ENCODE peak calls at places on chromosomes 6 and 20, in seven cellular contexts. J, H, C, A, X, O and Z are unnamed samples.

GRCh38 chr6:5398530-5398929 is 137.2 kb downstream of the FARS2 start:
- DNase-seq in C (peak), J (peak), H (no peak), O (peak), X (peak), A (no peak), Z (no peak)

GRCh38 chr6:168823397-168824020 is 382.5 kb downstream of the SMOC2 start:
- DNase-seq in X (no peak), O (peak), A (no peak), H (no peak), C (no peak), J (peak), Z (no peak)

GRCh38 chr20:52798124-52798523 is 174.0 kb upstream of the TSHZ2 start:
- DNase-seq in O (no peak), J (no peak), H (no peak), A (no peak), C (no peak), X (no peak), Z (no peak)

GRCh38 chr6:106159531-106159940 is 73.4 kb downstream of the PRDM1 start:
- DNase-seq in J (no peak), O (peak), H (no peak), X (no peak), A (no peak), C (no peak), Z (no peak)

GRCh38 chr6:85191656-85192055 is 258.2 kb upstream of the NT5E start:
- DNase-seq in O (peak), C (no peak), X (no peak), A (no peak), J (no peak), H (no peak), Z (no peak)

GRCh38 chr20:10672579-10673127 is 1.1 kb downstream of the JAG1 start:
- DNase-seq in X (peak), H (no peak), A (peak), C (no peak), J (peak), O (peak), Z (no peak)

GRCh38 chr6:161903584-161904232 is 629.8 kb upstream of the AGPAT4 start:
- DNase-seq in H (no peak), A (no peak), J (no peak), X (no peak), O (no peak), C (no peak), Z (no peak)

GRCh38 chr6:156949376-156949775 is 172.2 kb downstream of the ARID1B start:
- DNase-seq in X (no peak), H (no peak), J (no peak), C (peak), A (no peak), O (peak), Z (no peak)

GRCh38 chr20:50303573-50304500 is 113.2 kb downstream of the CEBPB start:
- DNase-seq in O (peak), A (no peak), H (no peak), J (no peak), X (no peak), C (no peak), Z (peak)

GRCh38 chr6:6931047-6932025 is 176.4 kb upstream of the RREB1 start:
- DNase-seq in X (no peak), C (no peak), O (no peak), H (no peak), J (no peak), A (no peak), Z (no peak)

GRCh38 chr6:35016417-35017221 is 124.5 kb downstream of the TCP11 start:
- DNase-seq in J (no peak), A (no peak), C (no peak), X (no peak), O (peak), H (no peak), Z (no peak)

GRCh38 chr20:51446656-51447055 is 95.9 kb downstream of the NFATC2 start:
- DNase-seq in O (peak), X (no peak), C (peak), A (no peak), J (no peak), H (no peak), Z (no peak)

GRCh38 chr20:59816146-59816743 is 117.2 kb downstream of the SYCP2 start:
- DNase-seq in C (no peak), H (no peak), X (no peak), J (no peak), A (peak), O (no peak), Z (peak)

GRCh38 chr20:21702553-21703467 is 2.7 kb upstream of the PAX1 start:
- DNase-seq in A (peak), J (peak), H (no peak), X (no peak), O (peak), C (peak), Z (no peak)

GRCh38 chr6:35797837-35798526 is 859 bp upstream of the CLPS start:
- DNase-seq in J (no peak), A (no peak), O (no peak), C (no peak), H (no peak), X (no peak), Z (no peak)

GRCh38 chr6:28812778-28813569 is 110.8 kb downstream of the TRIM27 start:
- DNase-seq in A (no peak), X (no peak), C (no peak), H (no peak), J (no peak), O (no peak), Z (no peak)

GRCh38 chr6:149054559-149055194 is 262.8 kb upstream of the TAB2 start:
- DNase-seq in H (no peak), O (no peak), C (peak), J (no peak), X (no peak), A (no peak), Z (no peak)

GRCh38 chr6:118859517-118860064 is 34.4 kb upstream of the ASF1A start:
- DNase-seq in O (no peak), H (no peak), C (no peak), X (no peak), J (no peak), A (no peak), Z (no peak)

GRCh38 chr20:53743607-53744260 is 150.1 kb upstream of the ZNF217 start:
- DNase-seq in J (no peak), X (no peak), A (no peak), C (no peak), O (no peak), H (no peak), Z (no peak)

GRCh38 chr6:34056301-34056700 is 89.6 kb downstream of the GRM4 start:
- DNase-seq in A (peak), J (peak), X (no peak), C (peak), O (peak), H (no peak), Z (no peak)

GRCh38 chr6:20112206-20112605 is 100.1 kb downstream of the MBOAT1 start:
- DNase-seq in A (no peak), J (no peak), X (no peak), H (no peak), C (no peak), O (no peak), Z (no peak)

GRCh38 chr6:149990672-149991402 is 27.1 kb downstream of the ULBP1 start:
- DNase-seq in C (no peak), O (no peak), J (peak), H (no peak), X (peak), A (peak), Z (no peak)

GRCh38 chr20:62119591-62120364 is 2.5 kb upstream of the LSM14B start:
- DNase-seq in A (no peak), C (no peak), H (no peak), J (no peak), X (no peak), O (no peak), Z (no peak)

GRCh38 chr6:63527658-63528514 is 44.4 kb upstream of the LOC128125822 start:
- DNase-seq in C (peak), J (no peak), H (no peak), O (peak), X (no peak), A (no peak), Z (no peak)

GRCh38 chr20:37938954-37939353 is 36.0 kb downstream of the VSTM2L start:
- DNase-seq in J (no peak), A (peak), X (no peak), H (no peak), O (no peak), C (no peak), Z (no peak)

GRCh38 chr6:112433457-112433856 is 86.3 kb downstream of the RFPL4B start:
- DNase-seq in X (no peak), A (no peak), O (no peak), H (no peak), J (no peak), C (no peak), Z (no peak)

GRCh38 chr6:151060742-151061100 is 179.0 kb upstream of the AKAP12 start:
- DNase-seq in H (no peak), J (no peak), O (no peak), C (no peak), X (no peak), A (no peak), Z (no peak)
- TF ChIP-seq CTCF in H (no peak), J (no peak), O (no peak), C (no peak), X (no peak), A (no peak), Z (no peak)

DNA sequence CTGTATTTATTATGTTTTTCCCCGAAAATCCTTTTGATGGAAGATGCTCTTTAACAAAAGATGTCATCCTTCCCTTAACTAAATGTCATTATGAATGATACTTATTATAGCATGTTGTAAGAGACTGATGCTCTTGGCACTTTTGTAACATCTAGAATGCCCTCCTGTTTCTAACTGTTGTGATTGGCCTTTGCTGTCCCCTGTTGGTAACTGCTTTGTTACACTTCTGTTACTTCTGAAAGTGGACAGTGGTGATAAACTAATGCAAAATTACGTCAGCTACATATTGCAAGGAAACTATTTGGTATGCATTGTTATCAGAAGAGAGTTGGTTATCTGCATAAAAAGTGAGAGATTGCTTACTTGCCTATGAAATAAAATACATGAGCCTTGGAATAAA is 5.8 kb downstream of the TTK start:
- DNase-seq in J (no peak), X (no peak), C (no peak), O (no peak), A (no peak), H (no peak), Z (no peak)
- TF ChIP-seq CTCF in J (no peak), X (no peak), C (no peak), O (no peak), A (no peak), H (no peak), Z (no peak)

DNA sequence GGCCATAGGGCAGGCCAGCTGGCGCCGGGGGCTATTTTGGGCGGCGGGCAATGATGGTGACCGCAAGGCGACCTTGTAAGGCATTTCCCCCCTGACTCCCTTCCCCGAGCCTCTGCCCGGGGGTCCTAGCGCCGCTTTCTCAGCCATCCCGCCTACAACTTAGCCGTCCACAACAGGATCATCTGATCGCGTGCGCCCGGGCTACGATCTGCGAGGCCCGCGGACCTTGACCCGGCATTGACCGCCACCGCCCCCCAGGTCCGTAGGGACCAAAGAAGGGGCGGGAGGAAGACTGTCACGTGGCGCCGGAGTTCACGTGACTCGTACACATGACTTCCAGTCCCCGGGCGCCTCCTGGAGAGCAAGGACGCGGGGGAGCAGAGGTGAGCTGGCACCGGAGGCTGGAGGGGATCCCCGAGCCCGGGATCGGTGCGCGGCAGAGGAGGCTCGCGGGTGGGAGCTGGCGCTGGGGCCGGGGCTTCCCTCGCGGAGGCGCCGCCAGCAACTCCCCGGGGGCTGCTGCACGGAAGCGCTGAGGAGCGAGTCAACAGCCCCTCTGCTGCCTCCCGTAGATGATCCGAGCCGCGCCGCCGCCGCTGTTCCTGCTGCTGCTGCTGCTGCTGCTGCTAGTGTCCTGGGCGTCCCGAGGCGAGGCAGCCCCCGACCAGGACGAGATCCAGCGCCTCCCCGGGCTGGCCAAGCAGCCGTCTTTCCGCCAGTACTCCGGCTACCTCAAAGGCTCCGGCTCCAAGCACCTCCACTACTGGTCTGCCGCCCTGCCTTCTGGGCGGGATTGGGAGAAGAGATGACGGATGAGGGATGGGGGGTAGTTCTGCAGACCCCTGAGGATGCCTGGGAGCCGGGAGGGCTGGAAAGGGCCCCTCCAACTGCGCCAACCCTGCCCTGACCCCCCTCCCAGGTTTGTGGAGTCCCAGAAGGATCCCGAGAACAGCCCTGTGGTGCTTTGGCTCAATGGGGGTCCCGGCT is at the start of the genes CTSA and NEURL2:
- DNase-seq in X (peak), H (peak), A (peak), O (peak), C (peak), J (peak), Z (peak)
- TF ChIP-seq CTCF in X (no peak), H (no peak), A (no peak), O (no peak), C (no peak), J (no peak), Z (no peak)

GRCh38 chr6:127096167-127096566 is 22.3 kb upstream of the RSPO3 start:
- DNase-seq in X (no peak), O (no peak), J (no peak), C (peak), A (no peak), H (no peak), Z (no peak)

GRCh38 chr6:127102859-127103258 is 15.6 kb upstream of the RSPO3 start:
- DNase-seq in C (no peak), O (no peak), J (no peak), A (no peak), X (no peak), H (no peak), Z (no peak)

GRCh38 chr6:127103482-127103881 is 15.0 kb upstream of the RSPO3 start:
- DNase-seq in O (no peak), X (no peak), J (no peak), C (peak), A (no peak), H (no peak), Z (no peak)

GRCh38 chr6:127102299-127102698 is 16.2 kb upstream of the RSPO3 start:
- DNase-seq in A (no peak), X (no peak), H (no peak), O (peak), C (peak), J (no peak), Z (no peak)

DNA sequence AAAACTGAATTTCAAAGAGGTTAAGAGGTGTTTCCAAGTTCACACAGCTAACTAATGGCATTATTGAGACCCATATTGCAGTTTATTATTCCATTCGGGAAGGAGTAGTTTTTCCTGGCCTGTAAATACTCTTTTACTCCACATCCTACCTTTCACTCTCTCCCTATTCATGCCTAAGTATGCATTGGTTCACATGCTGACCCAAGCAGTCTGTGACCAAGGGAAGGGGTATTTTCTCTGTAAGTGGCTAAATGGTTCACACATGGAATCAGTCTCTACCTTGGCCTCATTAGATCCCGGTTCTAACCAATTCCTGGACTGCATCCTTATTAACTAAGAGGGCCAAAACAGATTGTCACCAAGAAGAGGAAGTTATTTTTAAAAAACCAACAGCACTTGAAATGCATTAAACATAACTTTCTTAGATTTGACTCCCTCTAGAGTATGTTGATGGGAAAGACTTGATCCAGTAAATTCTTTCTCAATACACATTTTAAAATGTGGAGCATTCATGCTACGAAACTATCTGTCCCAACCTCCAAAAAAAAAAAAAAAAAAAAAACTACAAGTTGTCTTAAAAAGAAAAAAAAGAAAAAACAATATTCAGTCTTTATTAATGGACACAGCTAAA is 17.8 kb upstream of the RSPO3 start:
- DNase-seq in O (peak), X (no peak), H (no peak), A (no peak), J (no peak), C (peak), Z (no peak)
- TF ChIP-seq CTCF in O (peak), X (no peak), H (no peak), A (no peak), J (peak), C (peak), Z (no peak)

DNA sequence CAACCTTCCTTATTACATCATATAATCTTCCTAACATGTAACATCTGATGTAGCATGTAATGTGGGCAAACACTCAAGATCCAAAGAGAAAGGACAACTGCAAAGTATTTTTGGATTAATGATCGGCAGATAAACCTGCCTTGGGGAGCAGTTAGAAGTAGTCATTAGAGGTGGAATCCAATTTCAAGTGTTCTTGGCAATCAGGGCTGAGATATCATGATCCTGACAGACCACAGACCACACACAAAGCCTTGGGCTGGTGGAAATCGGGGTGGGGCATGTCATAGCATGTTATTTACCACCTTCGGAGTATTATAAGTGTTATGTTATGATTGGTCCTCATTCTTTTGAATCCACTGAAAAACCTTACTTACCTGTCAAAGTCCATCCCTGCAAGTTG is 16.3 kb downstream of the NCOA5 start:
- DNase-seq in O (no peak), C (no peak), A (no peak), H (no peak), X (no peak), J (no peak), Z (no peak)
- TF ChIP-seq CTCF in O (no peak), C (no peak), A (no peak), H (no peak), X (no peak), J (no peak), Z (no peak)

DNA sequence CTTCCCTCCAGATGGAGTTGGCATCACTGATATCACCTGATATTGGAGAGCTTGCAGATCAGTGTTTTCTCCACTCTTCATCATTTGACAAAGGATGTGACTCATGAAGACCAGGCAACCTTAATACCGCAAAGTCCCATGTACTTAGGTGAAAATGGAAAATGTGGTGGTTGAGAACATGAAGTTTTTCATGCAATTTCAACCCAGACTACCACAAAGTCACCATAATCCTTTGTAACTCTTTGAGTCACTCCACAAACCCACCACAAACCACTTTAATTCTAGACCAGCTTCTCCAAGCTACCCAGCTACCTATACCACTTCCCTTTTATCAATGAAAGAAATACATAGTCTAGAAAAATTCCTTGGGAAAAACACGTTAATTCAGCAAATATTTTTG is 7.1 kb downstream of the NHLRC1 start:
- DNase-seq in C (no peak), J (no peak), O (no peak), H (no peak), A (no peak), X (no peak), Z (no peak)
- TF ChIP-seq CTCF in C (no peak), J (no peak), O (no peak), H (no peak), A (no peak), X (no peak), Z (no peak)

DNA sequence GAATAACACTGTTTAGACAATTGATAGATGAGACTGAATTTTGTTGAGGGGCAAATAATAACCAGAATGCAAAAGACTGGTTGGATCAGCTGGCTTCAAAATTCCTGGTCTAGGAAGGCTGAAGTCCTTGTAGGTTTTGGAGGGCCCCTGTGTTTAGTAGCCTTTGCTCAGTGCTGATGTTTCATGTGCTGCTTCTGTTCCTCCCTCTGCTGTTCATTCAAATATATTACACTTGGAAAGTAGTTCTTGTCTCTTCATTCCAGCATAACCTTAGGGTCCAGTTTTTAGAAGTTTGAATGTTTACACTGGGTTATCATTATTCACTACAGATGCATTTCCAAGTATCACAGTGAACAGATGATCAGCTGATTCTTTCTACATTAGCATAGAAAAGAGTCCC is 72.5 kb downstream of the FLRT3 start:
- DNase-seq in O (peak), A (no peak), C (peak), X (no peak), H (no peak), J (no peak), Z (no peak)
- TF ChIP-seq CTCF in O (peak), A (no peak), C (peak), X (no peak), H (no peak), J (peak), Z (no peak)

DNA sequence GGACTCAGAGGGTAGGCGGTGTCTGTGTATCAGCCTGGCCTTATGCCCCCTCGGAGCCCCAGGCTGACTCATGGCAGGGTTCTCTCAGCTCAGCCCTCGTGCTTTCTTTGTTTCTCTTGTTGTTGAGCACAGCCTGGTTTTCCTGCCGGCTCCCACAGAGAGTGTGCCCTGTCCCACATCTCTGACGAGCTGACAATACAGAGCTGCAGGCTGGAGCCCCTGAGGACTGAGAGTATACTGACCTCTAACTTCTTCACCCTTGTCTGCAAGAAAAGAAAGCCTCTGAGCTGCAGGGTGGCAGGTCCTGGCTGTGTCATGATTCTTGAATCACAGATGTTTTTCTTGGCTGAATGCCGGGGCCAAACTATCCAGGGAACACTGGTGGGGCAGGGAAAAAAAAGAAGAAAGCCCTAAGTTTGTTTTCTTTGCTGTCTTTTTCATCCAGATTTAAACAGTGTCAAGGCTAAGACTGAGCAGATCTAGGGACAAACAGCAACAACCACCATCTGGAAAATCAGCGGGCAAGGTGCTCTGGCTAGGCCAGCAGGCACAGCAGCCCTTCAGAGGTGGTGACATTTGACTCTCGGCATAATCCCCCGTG is 63.3 kb upstream of the ZNF133 start:
- DNase-seq in J (peak), X (no peak), A (no peak), C (peak), O (peak), H (no peak), Z (no peak)
- TF ChIP-seq CTCF in J (no peak), X (no peak), A (no peak), C (no peak), O (no peak), H (no peak), Z (no peak)